ENCODE peak calls at places on chromosome 9, in five cellular contexts. N is psoas muscle, Q is heart right ventricle, V is cardiac fibroblast, M is neural progenitor cell. I is an unnamed sample.

GRCh38 chr9:20473566-20474116 is 148.7 kb downstream of the MLLT3 start:
- DNase-seq in Q (no peak), M (no peak), V (peak), N (no peak), I (no peak)

GRCh38 chr9:76701441-76702031 is 62.7 kb upstream of the PCA3 start:
- DNase-seq in Q (no peak), N (no peak), M (peak), V (no peak), I (no peak)

GRCh38 chr9:87195306-87195705 is 248.0 kb upstream of the GAS1 start:
- DNase-seq in V (peak), Q (no peak), N (no peak), M (no peak), I (peak)

GRCh38 chr9:72022846-72023245 is 37.6 kb downstream of the C9orf57 start:
- DNase-seq in M (no peak), Q (no peak), N (no peak), V (peak), I (peak)

GRCh38 chr9:113599647-113600476 is 136.3 kb downstream of the RGS3 start:
- DNase-seq in N (no peak), Q (peak), M (peak), V (peak), I (peak)

GRCh38 chr9:91360551-91361293 is 996 bp downstream of the AUH start:
- DNase-seq in N (no peak), V (no peak), M (peak), Q (no peak), I (no peak)

GRCh38 chr9:89878687-89879086 is 273.9 kb downstream of the GADD45G start:
- DNase-seq in V (peak), N (peak), M (no peak), Q (peak), I (no peak)

GRCh38 chr9:113682297-113682771 is 193.8 kb upstream of the ZNF618 start:
- DNase-seq in V (peak), Q (peak), M (peak), N (peak), I (peak)

GRCh38 chr9:99851028-99851822 is 29.5 kb downstream of the NR4A3 start:
- DNase-seq in N (no peak), V (no peak), Q (no peak), M (no peak), I (no peak)

GRCh38 chr9:91937031-91937430 is 13.0 kb downstream of the ROR2 start:
- DNase-seq in V (no peak), N (no peak), M (no peak), Q (no peak), I (no peak)

GRCh38 chr9:108580021-108580439 is 275.8 kb downstream of the ACTL7B start:
- DNase-seq in V (peak), Q (no peak), N (no peak), M (no peak), I (peak)

DNA sequence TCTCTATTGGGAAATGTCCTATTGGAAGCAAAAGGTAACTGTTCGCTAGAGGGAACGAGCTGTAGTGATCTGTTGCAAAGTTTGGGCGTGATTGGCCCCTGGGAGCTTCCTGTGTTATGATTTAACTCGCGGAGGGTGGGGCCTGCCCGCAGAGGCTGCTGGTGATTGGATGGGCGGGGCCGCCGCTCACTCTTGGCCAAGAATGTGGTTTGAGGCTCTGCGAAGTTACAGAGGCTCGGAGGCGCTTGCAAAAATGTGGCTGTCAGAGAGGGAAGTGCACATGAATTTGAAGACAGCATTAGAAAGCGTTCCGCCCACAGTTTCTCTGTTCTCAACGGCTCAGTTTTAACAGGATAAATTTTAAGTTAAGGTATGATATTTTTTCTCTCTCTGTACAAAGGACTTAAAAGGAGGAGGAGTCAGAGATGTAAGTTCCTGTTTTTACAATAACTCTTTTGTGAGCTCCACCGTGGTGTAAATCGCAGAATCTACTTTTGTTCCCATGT is 46.9 kb downstream of the CNTRL start:
- DNase-seq in N (peak), V (peak), M (peak), Q (peak), I (peak)
- TF ChIP-seq CTCF in N (peak), V (peak), M (peak), Q (peak), I (peak)

DNA sequence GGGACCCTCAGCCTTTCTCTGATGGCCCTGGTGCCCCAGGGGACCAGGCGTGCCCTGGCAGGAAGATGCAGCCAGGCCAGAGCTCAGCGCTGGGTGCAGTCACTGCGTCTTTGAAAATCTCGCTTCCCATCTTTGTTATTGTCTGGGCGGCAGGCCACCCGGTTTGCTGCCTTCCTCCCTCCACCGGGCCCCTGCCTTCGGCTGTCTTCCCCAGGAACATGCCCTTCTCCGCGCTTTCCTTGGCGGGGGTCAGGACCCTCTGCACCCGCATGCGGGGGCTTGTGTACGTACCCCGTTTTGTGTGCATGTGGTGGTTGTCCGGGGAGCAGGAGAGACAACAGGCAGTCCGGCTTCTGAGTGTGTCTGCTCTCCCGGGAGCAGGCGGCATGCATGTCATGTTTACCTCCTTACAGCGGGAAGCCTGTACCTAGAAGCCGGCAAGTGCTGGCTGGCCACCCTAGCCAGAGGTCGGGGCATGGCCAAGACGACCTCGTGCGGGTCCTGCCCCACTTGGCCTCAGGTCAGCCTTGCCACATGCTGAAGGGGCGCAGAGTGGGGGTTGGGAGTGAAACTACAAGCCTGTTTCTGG is 49.5 kb downstream of the DAB2IP start:
- DNase-seq in Q (peak), M (no peak), N (peak), V (no peak), I (peak)
- H3K4me3 ChIP-seq in Q (peak), M (no peak), N (peak), V (no peak), I (peak)

DNA sequence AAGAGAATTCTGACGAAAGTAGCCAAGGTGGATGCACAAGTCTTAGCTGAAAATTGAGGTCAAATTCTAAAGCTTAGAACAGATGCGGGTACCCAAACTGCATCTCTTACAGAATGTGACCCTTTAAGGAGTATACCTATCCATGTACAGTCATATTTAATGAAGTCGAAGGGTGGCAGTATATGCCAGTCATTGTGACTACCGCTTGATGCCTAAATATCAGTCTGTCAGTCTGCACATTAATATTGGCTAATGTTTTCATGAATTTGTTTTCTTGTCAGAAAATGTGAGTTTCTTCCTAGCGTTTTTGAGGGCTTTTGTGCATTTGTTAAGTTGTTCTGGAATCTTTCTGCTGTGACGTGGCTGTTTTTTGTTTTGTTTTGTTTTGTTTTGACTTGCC is 264.5 kb upstream of the ELAVL2 start:
- DNase-seq in V (no peak), M (no peak), Q (no peak), N (no peak), I (no peak)
- TF ChIP-seq CTCF in V (no peak), M (peak), Q (no peak), N (no peak), I (no peak)

GRCh38 chr9:94178927-94179326 is 80.2 kb upstream of the ZNF169 start:
- DNase-seq in Q (no peak), M (no peak), N (no peak), V (no peak), I (no peak)

GRCh38 chr9:94173632-94174031 is 85.5 kb upstream of the ZNF169 start:
- DNase-seq in M (no peak), V (no peak), Q (no peak), N (no peak), I (no peak)

GRCh38 chr9:94174164-94174563 is 84.9 kb upstream of the ZNF169 start:
- DNase-seq in M (no peak), Q (no peak), N (no peak), V (no peak), I (no peak)

GRCh38 chr9:94175669-94176068 is 83.4 kb upstream of the ZNF169 start:
- DNase-seq in M (no peak), Q (no peak), N (no peak), V (no peak), I (no peak)

DNA sequence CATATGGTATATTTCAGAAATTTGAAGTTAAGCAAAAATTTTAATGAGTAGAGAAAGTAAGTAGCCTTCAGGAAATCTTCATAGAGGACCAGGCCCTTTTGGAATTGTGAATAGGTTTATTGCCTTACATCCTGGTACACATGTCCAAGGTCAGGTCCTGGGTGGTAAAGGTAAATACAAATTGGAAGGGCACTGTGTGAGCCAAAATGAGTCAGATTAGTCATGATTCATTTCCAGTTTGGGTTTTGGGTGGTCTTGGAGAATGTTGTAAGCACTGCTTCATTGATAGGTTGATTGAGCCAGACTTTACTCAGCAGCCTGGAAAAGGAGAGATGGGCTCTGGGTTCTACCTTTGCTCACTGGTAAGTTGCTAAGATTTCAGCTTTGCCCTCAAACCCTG is 82.5 kb upstream of the ZNF169 start:
- DNase-seq in M (no peak), Q (no peak), V (no peak), N (no peak), I (no peak)
- H3K4me3 ChIP-seq in M (no peak), Q (no peak), V (no peak), N (no peak), I (no peak)

GRCh38 chr9:107158321-107158720 is 124.8 kb upstream of the RAD23B start:
- DNase-seq in V (peak), Q (no peak), N (no peak), M (peak), I (peak)
- TF ChIP-seq CTCF in V (peak), Q (no peak), N (peak), M (peak), I (peak)

GRCh38 chr9:129037767-129038098 is 1.3 kb downstream of the MIGA2 start:
- DNase-seq in Q (no peak), M (no peak), N (no peak), V (peak), I (no peak)
- H3K4me3 ChIP-seq in Q (peak), M (peak), N (peak), V (peak), I (peak)

GRCh38 chr9:133824106-133824801 is 86.1 kb upstream of the SARDH start:
- DNase-seq in V (no peak), Q (no peak), N (no peak), M (no peak), I (no peak)
- TF ChIP-seq CTCF in V (no peak), Q (no peak), N (no peak), M (no peak), I (no peak)

GRCh38 chr9:105248691-105249090 is 4.2 kb downstream of the SLC44A1 start:
- DNase-seq in M (no peak), V (no peak), Q (no peak), N (no peak), I (no peak)

GRCh38 chr9:105244996-105245719 is 707 bp downstream of the SLC44A1 start:
- DNase-seq in Q (peak), V (peak), M (peak), N (peak), I (peak)

GRCh38 chr9:105245720-105246161 is 1.3 kb downstream of the SLC44A1 start:
- DNase-seq in Q (no peak), M (no peak), V (no peak), N (no peak), I (no peak)

GRCh38 chr9:105244274-105244995 is at the start of gene SLC44A1:
- DNase-seq in M (peak), N (peak), V (peak), Q (peak), I (peak)

DNA sequence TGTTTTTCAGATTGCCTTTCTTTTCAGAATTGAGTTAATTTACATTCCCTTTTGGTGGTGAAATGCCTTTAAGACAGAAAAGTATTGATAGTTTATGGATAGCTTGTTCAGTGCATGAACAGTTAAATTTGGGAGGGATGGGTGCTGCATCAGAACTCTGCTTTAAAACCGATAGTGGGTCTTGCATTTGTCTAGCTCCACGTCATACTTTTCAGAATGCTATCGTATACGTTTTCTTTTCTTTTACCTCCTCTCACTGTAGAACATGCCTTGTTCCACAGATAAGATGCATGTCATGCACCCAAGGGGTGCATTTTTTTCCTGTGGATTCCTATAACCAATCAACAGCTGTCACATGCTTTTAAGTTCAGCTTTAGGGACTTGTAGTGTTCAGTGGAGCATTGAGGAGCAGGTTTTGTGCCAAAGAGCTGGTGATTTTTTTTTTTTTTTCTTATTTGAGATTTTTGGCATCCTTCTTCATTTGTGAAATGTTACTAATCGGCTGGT is 2.3 kb downstream of the SLC44A1 start:
- DNase-seq in Q (no peak), V (peak), M (no peak), N (no peak), I (no peak)
- H3K4me3 ChIP-seq in Q (peak), V (peak), M (peak), N (peak), I (peak)

GRCh38 chr9:130732793-130733221 is 39.2 kb downstream of the EXOSC2 start:
- DNase-seq in Q (no peak), M (no peak), V (peak), N (no peak), I (no peak)
- TF ChIP-seq CTCF in Q (no peak), M (no peak), V (no peak), N (no peak), I (no peak)

I was measured in epithelial cell of esophagus.